ENCODE peak calls at places on chromosomes 16 and 17, in nine cellular contexts. One of them, this sample, is unnamed.

GRCh38 chr17:58666858-58667267 is 25.0 kb downstream of the TEX14 start:
- DNase-seq in pancreas: no peak
- DNase-seq in thoracic aorta: peak; percentile 16
- DNase-seq in cardiac muscle cell: peak; percentile 94
- DNase-seq in tibial nerve: peak; percentile 63
- DNase-seq in ovary: peak; percentile 71
- DNase-seq in lower lobe of right lung: peak; percentile 89
- DNase-seq in left lung: peak; percentile 88
- DNase-seq in left ventricle myocardium inferior: peak; percentile 66
- DNase-seq in this sample: peak; percentile 48

GRCh38 chr17:5840811-5841446 is 229.2 kb upstream of the WSCD1 start:
- DNase-seq in ovary: no peak
- DNase-seq in tibial nerve: no peak
- DNase-seq in cardiac muscle cell: no peak
- DNase-seq in pancreas: no peak
- DNase-seq in lower lobe of right lung: no peak
- DNase-seq in left lung: no peak
- DNase-seq in thoracic aorta: no peak
- DNase-seq in left ventricle myocardium inferior: no peak
- DNase-seq in this sample: no peak

GRCh38 chr17:29595943-29596774 is 3.2 kb downstream of the ANKRD13B start:
- DNase-seq in pancreas: peak; percentile 47
- DNase-seq in left ventricle myocardium inferior: no peak
- DNase-seq in tibial nerve: no peak
- DNase-seq in cardiac muscle cell: no peak
- DNase-seq in left lung: no peak
- DNase-seq in lower lobe of right lung: peak; percentile 35
- DNase-seq in thoracic aorta: no peak
- DNase-seq in ovary: no peak
- DNase-seq in this sample: no peak

GRCh38 chr16:86697715-86698114 is 119.4 kb downstream of the FOXL1 start:
- DNase-seq in left ventricle myocardium inferior: no peak
- DNase-seq in cardiac muscle cell: peak; percentile 70
- DNase-seq in left lung: no peak
- DNase-seq in thoracic aorta: no peak
- DNase-seq in pancreas: no peak
- DNase-seq in lower lobe of right lung: no peak
- DNase-seq in tibial nerve: no peak
- DNase-seq in ovary: no peak
- DNase-seq in this sample: peak; percentile 72

GRCh38 chr16:66357523-66357928 is 9.0 kb upstream of the CDH5 start:
- DNase-seq in pancreas: no peak
- DNase-seq in thoracic aorta: no peak
- DNase-seq in tibial nerve: peak; percentile 74
- DNase-seq in cardiac muscle cell: peak; percentile 90
- DNase-seq in left ventricle myocardium inferior: no peak
- DNase-seq in left lung: no peak
- DNase-seq in lower lobe of right lung: no peak
- DNase-seq in ovary: peak; percentile 57
- DNase-seq in this sample: peak; percentile 91

GRCh38 chr16:88803264-88803987 is at the start of gene CDT1:
- DNase-seq in pancreas: peak; percentile 95
- DNase-seq in cardiac muscle cell: peak; percentile 83
- DNase-seq in thoracic aorta: no peak
- DNase-seq in lower lobe of right lung: peak; percentile 89
- DNase-seq in left ventricle myocardium inferior: peak; percentile 79
- DNase-seq in left lung: peak; percentile 96
- DNase-seq in tibial nerve: peak; percentile 53
- DNase-seq in ovary: peak; percentile 90
- DNase-seq in this sample: peak; percentile 73

GRCh38 chr16:83967091-83967490 is 953 bp upstream of the NECAB2 start:
- DNase-seq in lower lobe of right lung: no peak
- DNase-seq in pancreas: peak; percentile 12
- DNase-seq in ovary: no peak
- DNase-seq in left lung: no peak
- DNase-seq in left ventricle myocardium inferior: no peak
- DNase-seq in cardiac muscle cell: no peak
- DNase-seq in thoracic aorta: no peak
- DNase-seq in tibial nerve: no peak
- DNase-seq in this sample: no peak

GRCh38 chr17:67526700-67527099 is 149.6 kb downstream of the PITPNC1 start:
- DNase-seq in left lung: no peak
- DNase-seq in left ventricle myocardium inferior: no peak
- DNase-seq in pancreas: no peak
- DNase-seq in thoracic aorta: no peak
- DNase-seq in ovary: no peak
- DNase-seq in cardiac muscle cell: no peak
- DNase-seq in lower lobe of right lung: no peak
- DNase-seq in tibial nerve: no peak
- DNase-seq in this sample: no peak

GRCh38 chr17:38327936-38328335 is 15.8 kb downstream of the GPR179 start:
- DNase-seq in cardiac muscle cell: no peak
- DNase-seq in left lung: no peak
- DNase-seq in left ventricle myocardium inferior: no peak
- DNase-seq in tibial nerve: no peak
- DNase-seq in lower lobe of right lung: no peak
- DNase-seq in ovary: no peak
- DNase-seq in pancreas: no peak
- DNase-seq in thoracic aorta: no peak
- DNase-seq in this sample: no peak

GRCh38 chr17:33284022-33284421 is 9.1 kb downstream of the ASIC2 start:
- DNase-seq in lower lobe of right lung: no peak
- DNase-seq in thoracic aorta: peak; percentile 18
- DNase-seq in ovary: no peak
- DNase-seq in left ventricle myocardium inferior: no peak
- DNase-seq in left lung: no peak
- DNase-seq in pancreas: no peak
- DNase-seq in tibial nerve: peak; percentile 24
- DNase-seq in cardiac muscle cell: peak; percentile 75
- DNase-seq in this sample: peak; percentile 74

GRCh38 chr17:4706121-4706520 is 2.2 kb upstream of the PELP1 start:
- DNase-seq in left lung: no peak
- DNase-seq in cardiac muscle cell: no peak
- DNase-seq in pancreas: no peak
- DNase-seq in tibial nerve: no peak
- DNase-seq in ovary: no peak
- DNase-seq in left ventricle myocardium inferior: no peak
- DNase-seq in lower lobe of right lung: no peak
- DNase-seq in thoracic aorta: no peak
- DNase-seq in this sample: peak; percentile 28

GRCh38 chr17:42183741-42184711 is 1.2 kb downstream of the HCRT start:
- DNase-seq in thoracic aorta: no peak
- DNase-seq in lower lobe of right lung: peak; percentile 87
- DNase-seq in left ventricle myocardium inferior: peak; percentile 72
- DNase-seq in cardiac muscle cell: peak; percentile 81
- DNase-seq in tibial nerve: peak; percentile 53
- DNase-seq in ovary: peak; percentile 68
- DNase-seq in pancreas: peak; percentile 89
- DNase-seq in left lung: peak; percentile 95
- DNase-seq in this sample: peak; percentile 72

GRCh38 chr16:57574086-57574485 is 31.6 kb downstream of the ADGRG5 start:
- DNase-seq in tibial nerve: no peak
- DNase-seq in left ventricle myocardium inferior: no peak
- DNase-seq in cardiac muscle cell: no peak
- DNase-seq in left lung: no peak
- DNase-seq in thoracic aorta: no peak
- DNase-seq in ovary: no peak
- DNase-seq in lower lobe of right lung: no peak
- DNase-seq in pancreas: no peak
- DNase-seq in this sample: no peak

GRCh38 chr17:29190808-29191207 is 10.6 kb upstream of the MYO18A start:
- DNase-seq in left ventricle myocardium inferior: no peak
- DNase-seq in cardiac muscle cell: no peak
- DNase-seq in pancreas: no peak
- DNase-seq in ovary: no peak
- DNase-seq in tibial nerve: no peak
- DNase-seq in thoracic aorta: no peak
- DNase-seq in lower lobe of right lung: no peak
- DNase-seq in left lung: no peak
- DNase-seq in this sample: no peak

GRCh38 chr16:66399930-66400329 is 27.2 kb upstream of the BEAN1 start:
- DNase-seq in left lung: no peak
- DNase-seq in ovary: no peak
- DNase-seq in lower lobe of right lung: no peak
- DNase-seq in cardiac muscle cell: peak; percentile 77
- DNase-seq in left ventricle myocardium inferior: no peak
- DNase-seq in tibial nerve: no peak
- DNase-seq in pancreas: no peak
- DNase-seq in thoracic aorta: no peak
- DNase-seq in this sample: no peak

GRCh38 chr16:66107661-66108060 is 258.8 kb upstream of the CDH5 start:
- DNase-seq in cardiac muscle cell: peak; percentile 91
- DNase-seq in left lung: no peak
- DNase-seq in lower lobe of right lung: no peak
- DNase-seq in ovary: no peak
- DNase-seq in thoracic aorta: no peak
- DNase-seq in tibial nerve: no peak
- DNase-seq in left ventricle myocardium inferior: no peak
- DNase-seq in pancreas: no peak
- DNase-seq in this sample: peak; percentile 76

GRCh38 chr17:14489986-14490385 is 189.1 kb downstream of the HS3ST3B1 start:
- DNase-seq in tibial nerve: no peak
- DNase-seq in ovary: no peak
- DNase-seq in pancreas: no peak
- DNase-seq in left ventricle myocardium inferior: no peak
- DNase-seq in cardiac muscle cell: no peak
- DNase-seq in lower lobe of right lung: no peak
- DNase-seq in thoracic aorta: no peak
- DNase-seq in left lung: no peak
- DNase-seq in this sample: no peak

GRCh38 chr17:14488958-14489550 is 188.2 kb downstream of the HS3ST3B1 start:
- DNase-seq in lower lobe of right lung: no peak
- DNase-seq in thoracic aorta: no peak
- DNase-seq in left ventricle myocardium inferior: no peak
- DNase-seq in ovary: no peak
- DNase-seq in pancreas: no peak
- DNase-seq in tibial nerve: no peak
- DNase-seq in cardiac muscle cell: no peak
- DNase-seq in left lung: no peak
- DNase-seq in this sample: no peak

GRCh38 chr17:14499976-14500375 is 199.1 kb downstream of the HS3ST3B1 start:
- DNase-seq in pancreas: no peak
- DNase-seq in cardiac muscle cell: no peak
- DNase-seq in left ventricle myocardium inferior: no peak
- DNase-seq in left lung: no peak
- DNase-seq in ovary: no peak
- DNase-seq in tibial nerve: no peak
- DNase-seq in lower lobe of right lung: no peak
- DNase-seq in thoracic aorta: no peak
- DNase-seq in this sample: no peak

GRCh38 chr17:14498812-14499211 is 197.9 kb downstream of the HS3ST3B1 start:
- DNase-seq in left ventricle myocardium inferior: no peak
- DNase-seq in left lung: no peak
- DNase-seq in thoracic aorta: no peak
- DNase-seq in cardiac muscle cell: no peak
- DNase-seq in tibial nerve: no peak
- DNase-seq in ovary: no peak
- DNase-seq in pancreas: no peak
- DNase-seq in lower lobe of right lung: no peak
- DNase-seq in this sample: no peak

DNA sequence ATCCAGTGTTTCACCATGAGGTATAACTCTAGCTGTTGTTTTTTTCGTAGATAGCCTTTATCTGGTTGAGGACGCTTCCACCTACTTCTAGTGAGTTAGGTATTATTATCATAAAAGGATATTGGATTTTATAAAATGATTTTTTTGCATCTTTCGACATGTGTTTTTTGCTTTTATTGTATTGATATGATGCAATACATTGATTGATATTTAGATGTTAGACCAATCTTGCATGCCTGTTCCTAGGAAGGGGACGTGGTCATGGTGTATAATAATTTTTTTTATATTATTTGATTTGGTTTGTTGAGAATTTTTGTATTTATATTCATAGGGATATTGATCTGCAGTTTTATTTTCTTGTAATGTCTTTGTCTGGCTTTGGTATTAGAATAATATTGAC is 193.3 kb downstream of the HS3ST3B1 start:
- DNase-seq in left lung: no peak
- DNase-seq in left ventricle myocardium inferior: no peak
- DNase-seq in thoracic aorta: no peak
- DNase-seq in tibial nerve: no peak
- DNase-seq in ovary: no peak
- DNase-seq in pancreas: no peak
- DNase-seq in lower lobe of right lung: no peak
- DNase-seq in cardiac muscle cell: no peak
- DNase-seq in this sample: no peak
- TF ChIP-seq CTCF in left lung: no peak
- TF ChIP-seq CTCF in left ventricle myocardium inferior: no peak
- TF ChIP-seq CTCF in thoracic aorta: no peak
- TF ChIP-seq CTCF in tibial nerve: no peak
- TF ChIP-seq CTCF in ovary: no peak
- TF ChIP-seq CTCF in pancreas: no peak
- TF ChIP-seq CTCF in lower lobe of right lung: no peak
- TF ChIP-seq CTCF in cardiac muscle cell: no peak
- TF ChIP-seq CTCF in this sample: no peak

GRCh38 chr17:48555616-48556533 is 11.0 kb upstream of the HOXB2 start:
- DNase-seq in pancreas: no peak
- DNase-seq in left lung: no peak
- DNase-seq in cardiac muscle cell: peak; percentile 46
- DNase-seq in lower lobe of right lung: no peak
- DNase-seq in left ventricle myocardium inferior: no peak
- DNase-seq in thoracic aorta: no peak
- DNase-seq in tibial nerve: no peak
- DNase-seq in ovary: no peak
- DNase-seq in this sample: no peak
- H3K4me3 ChIP-seq in pancreas: no peak overlapping the region
- H3K4me3 ChIP-seq in left lung: no peak overlapping the region
- H3K4me3 ChIP-seq in cardiac muscle cell: peak overlapping the region; percentile 51
- H3K4me3 ChIP-seq in lower lobe of right lung: peak overlapping the region; percentile 43
- H3K4me3 ChIP-seq in left ventricle myocardium inferior: peak overlapping the region; percentile 59
- H3K4me3 ChIP-seq in thoracic aorta: peak overlapping the region; percentile 84
- H3K4me3 ChIP-seq in tibial nerve: peak overlapping the region; percentile 48
- H3K4me3 ChIP-seq in ovary: peak overlapping the region; percentile 42
- H3K4me3 ChIP-seq in this sample: no peak overlapping the region

GRCh38 chr16:10668322-10669045 is 26.2 kb downstream of the TEKT5 start:
- DNase-seq in left ventricle myocardium inferior: no peak
- DNase-seq in cardiac muscle cell: peak; percentile 28
- DNase-seq in left lung: no peak
- DNase-seq in tibial nerve: no peak
- DNase-seq in thoracic aorta: no peak
- DNase-seq in pancreas: no peak
- DNase-seq in ovary: no peak
- DNase-seq in lower lobe of right lung: no peak
- DNase-seq in this sample: peak; percentile 25
- TF ChIP-seq CTCF in left ventricle myocardium inferior: peak; percentile 63
- TF ChIP-seq CTCF in cardiac muscle cell: peak; percentile 61
- TF ChIP-seq CTCF in left lung: peak; percentile 62
- TF ChIP-seq CTCF in tibial nerve: no peak
- TF ChIP-seq CTCF in thoracic aorta: peak; percentile 21
- TF ChIP-seq CTCF in pancreas: no peak
- TF ChIP-seq CTCF in ovary: no peak
- TF ChIP-seq CTCF in lower lobe of right lung: peak; percentile 63
- TF ChIP-seq CTCF in this sample: peak; percentile 66

DNA sequence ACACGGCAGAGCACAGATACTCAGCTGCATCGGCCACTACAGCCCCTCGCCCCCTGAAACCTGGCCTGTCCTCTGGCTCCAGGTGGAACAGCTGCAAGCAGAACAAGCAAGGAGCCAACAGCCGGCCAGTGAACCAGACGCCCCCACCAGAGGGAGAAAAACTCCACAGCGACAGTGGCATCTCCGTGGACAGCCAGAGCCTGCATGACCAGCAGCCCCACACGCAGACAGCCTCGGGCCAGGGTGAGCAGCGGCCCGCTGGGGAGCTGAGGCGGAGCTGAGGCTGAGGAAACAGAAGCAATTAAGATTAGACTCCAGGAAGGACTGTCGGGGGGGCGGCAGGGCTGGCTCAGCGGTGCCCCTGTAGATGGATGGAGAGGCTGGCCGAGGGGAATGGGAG is 16.7 kb downstream of the NGFR start:
- DNase-seq in cardiac muscle cell: no peak
- DNase-seq in left ventricle myocardium inferior: no peak
- DNase-seq in ovary: no peak
- DNase-seq in left lung: no peak
- DNase-seq in tibial nerve: no peak
- DNase-seq in thoracic aorta: no peak
- DNase-seq in lower lobe of right lung: no peak
- DNase-seq in pancreas: no peak
- DNase-seq in this sample: no peak
- H3K4me3 ChIP-seq in cardiac muscle cell: no peak overlapping the region
- H3K4me3 ChIP-seq in left ventricle myocardium inferior: no peak overlapping the region
- H3K4me3 ChIP-seq in ovary: no peak overlapping the region
- H3K4me3 ChIP-seq in left lung: no peak overlapping the region
- H3K4me3 ChIP-seq in tibial nerve: no peak overlapping the region
- H3K4me3 ChIP-seq in thoracic aorta: no peak overlapping the region
- H3K4me3 ChIP-seq in lower lobe of right lung: no peak overlapping the region
- H3K4me3 ChIP-seq in pancreas: no peak overlapping the region
- H3K4me3 ChIP-seq in this sample: no peak overlapping the region